ENCODE peak calls at places on chromosome 16, in six cellular contexts. F is HEK293T, U is tibial nerve, I is NCI-H1092, E is heart left ventricle, K is aorta. X is an unnamed sample.
A peak's percentile ranks its signal among the peaks of the same experiment; 100 is the strongest.

GRCh38 chr16:86090461-86091170 is 191.7 kb downstream of the IRF8 start:
- DNase-seq in K (peak; percentile 27), F (no peak), U (no peak), I (no peak), E (no peak), X (no peak)

GRCh38 chr16:8430401-8430800 is 159.9 kb downstream of the TMEM114 start:
- DNase-seq in F (no peak), U (no peak), E (no peak), K (no peak), I (no peak), X (no peak)

GRCh38 chr16:8972843-8973586 is 9.3 kb upstream of the USP7 start:
- DNase-seq in F (no peak), E (no peak), I (no peak), U (no peak), K (peak; percentile 26), X (no peak)

GRCh38 chr16:53780051-53780450 is 76.1 kb downstream of the FTO start:
- DNase-seq in U (no peak), K (no peak), E (no peak), F (no peak), I (no peak), X (no peak)

GRCh38 chr16:28915181-28915580 is 9.9 kb downstream of the RABEP2 start:
- DNase-seq in K (no peak), E (no peak), F (no peak), U (no peak), I (no peak), X (no peak)

GRCh38 chr16:4785758-4786433 is 2.2 kb downstream of the SEPTIN12 start:
- DNase-seq in F (no peak), U (no peak), K (no peak), E (no peak), I (no peak), X (no peak)

GRCh38 chr16:10923650-10924214 is 18.5 kb downstream of the DEXI start:
- DNase-seq in I (no peak), K (peak; percentile 89), E (peak; percentile 82), U (no peak), F (no peak), X (no peak)

GRCh38 chr16:4025428-4025827 is 90.8 kb downstream of the ADCY9 start:
- DNase-seq in I (no peak), K (no peak), F (no peak), E (peak; percentile 20), U (no peak), X (no peak)

GRCh38 chr16:15856901-15857778 is at the start of gene MYH11:
- DNase-seq in I (no peak), U (no peak), K (peak; percentile 90), F (no peak), E (peak; percentile 19), X (no peak)

GRCh38 chr16:3519581-3519980 is 18.8 kb downstream of the CLUAP1 start:
- DNase-seq in K (no peak), F (no peak), U (no peak), E (no peak), I (no peak), X (peak; percentile 43)

GRCh38 chr16:84860383-84860782 is 40.6 kb downstream of the CRISPLD2 start:
- DNase-seq in E (no peak), F (no peak), I (no peak), K (no peak), U (no peak), X (no peak)

GRCh38 chr16:3879887-3880564 is 487 bp downstream of the CREBBP start:
- DNase-seq in I (peak; percentile 20), U (peak; percentile 55), F (peak; percentile 74), K (peak; percentile 93), E (peak; percentile 84), X (peak; percentile 49)

GRCh38 chr16:68332411-68333121 is 21.7 kb downstream of the PRMT7 start:
- DNase-seq in F (no peak), I (no peak), E (peak; percentile 64), U (no peak), K (peak; percentile 14), X (no peak)

GRCh38 chr16:21302898-21303528 is 24.9 kb upstream of the CRYM start:
- DNase-seq in I (no peak), E (no peak), K (no peak), F (no peak), U (no peak), X (peak; percentile 72)

GRCh38 chr16:49000594-49000993 is 281.0 kb downstream of the CBLN1 start:
- DNase-seq in E (no peak), K (no peak), I (no peak), F (peak; percentile 19), U (no peak), X (no peak)

GRCh38 chr16:84740596-84741071 is 40.8 kb downstream of the USP10 start:
- DNase-seq in E (no peak), I (peak; percentile 11), K (no peak), U (no peak), F (no peak), X (no peak)

GRCh38 chr16:88971371-88972097 is 5.5 kb downstream of the CBFA2T3 start:
- DNase-seq in E (no peak), I (no peak), F (no peak), U (no peak), K (no peak), X (no peak)

GRCh38 chr16:28873543-28874201 is 4.6 kb upstream of the ATP2A1 start:
- DNase-seq in F (peak; percentile 64), U (no peak), I (no peak), E (no peak), K (peak; percentile 77), X (no peak)

GRCh38 chr16:28935924-28936783 is 4.4 kb downstream of the CD19 start:
- DNase-seq in K (peak; percentile 93), E (peak; percentile 72), U (peak; percentile 57), F (peak; percentile 98), I (peak; percentile 18), X (peak; percentile 68)

GRCh38 chr16:68636818-68637217 is 8.3 kb upstream of the CDH3 start:
- DNase-seq in E (no peak), F (no peak), K (no peak), I (no peak), U (no peak), X (no peak)

GRCh38 chr16:67942200-67942509 is 1.8 kb downstream of the LCAT start:
- DNase-seq in K (peak; percentile 78), E (no peak), F (peak; percentile 69), I (no peak), U (no peak), X (peak; percentile 66)

GRCh38 chr16:12750554-12750918 is 53.2 kb downstream of the CPPED1 start:
- DNase-seq in K (no peak), F (no peak), I (no peak), E (no peak), U (no peak), X (no peak)

GRCh38 chr16:85477801-85478363 is 135.2 kb upstream of the GSE1 start:
- DNase-seq in K (no peak), F (no peak), U (no peak), I (no peak), E (no peak), X (no peak)

GRCh38 chr16:58843675-58844074 is 109.6 kb upstream of the GOT2 start:
- DNase-seq in E (no peak), U (no peak), K (no peak), F (no peak), I (no peak), X (peak; percentile 60)

GRCh38 chr16:56192971-56193936 is 2.0 kb downstream of the GNAO1 start:
- DNase-seq in E (no peak), K (no peak), I (no peak), U (no peak), F (no peak), X (no peak)

GRCh38 chr16:15398618-15399316 is 3.2 kb downstream of the MPV17L start:
- DNase-seq in I (no peak), U (no peak), E (no peak), K (no peak), F (no peak), X (no peak)

GRCh38 chr16:17228048-17228707 is 242.6 kb downstream of the XYLT1 start:
- DNase-seq in K (no peak), I (no peak), F (no peak), E (no peak), U (no peak), X (peak; percentile 5)

GRCh38 chr16:2056077-2056476 is 8.3 kb downstream of the TSC2 start:
- DNase-seq in I (no peak), E (no peak), F (no peak), K (no peak), U (no peak), X (peak; percentile 54)

X was measured in A549.